ENCODE peak calls at places on chromosomes 4 and X, in four cellular contexts. One of them, this sample, is unnamed.
A peak's percentile ranks its signal among the peaks of the same experiment; 100 is the strongest.

GRCh38 chrX:41352329-41352801 is 18.4 kb downstream of the DDX3X start:
- DNase-seq in GM23248: no peak
- DNase-seq in endothelial cell of umbilical vein: peak; percentile 4
- DNase-seq in fibroblast of lung: no peak
- DNase-seq in this sample: no peak

GRCh38 chr4:10200869-10201268 is 84.3 kb upstream of the WDR1 start:
- DNase-seq in GM23248: no peak
- DNase-seq in endothelial cell of umbilical vein: no peak
- DNase-seq in fibroblast of lung: no peak
- DNase-seq in this sample: no peak

GRCh38 chrX:120560405-120560841 is 339 bp downstream of the CUL4B start:
- DNase-seq in GM23248: peak; percentile 67
- DNase-seq in endothelial cell of umbilical vein: peak; percentile 64
- DNase-seq in fibroblast of lung: peak; percentile 47
- DNase-seq in this sample: peak; percentile 44

GRCh38 chrX:148043456-148043855 is 62.3 kb downstream of the FMR1NB start:
- DNase-seq in GM23248: peak; percentile 79
- DNase-seq in endothelial cell of umbilical vein: no peak
- DNase-seq in fibroblast of lung: peak; percentile 13
- DNase-seq in this sample: no peak

GRCh38 chr4:94676910-94677309 is 80.8 kb upstream of the BMPR1B start:
- DNase-seq in GM23248: peak; percentile 50
- DNase-seq in endothelial cell of umbilical vein: no peak
- DNase-seq in fibroblast of lung: no peak
- DNase-seq in this sample: peak; percentile 10

GRCh38 chrX:35251229-35251628 is 308.6 kb downstream of the FAM47B start:
- DNase-seq in GM23248: no peak
- DNase-seq in endothelial cell of umbilical vein: no peak
- DNase-seq in fibroblast of lung: no peak
- DNase-seq in this sample: no peak

GRCh38 chr4:82718067-82718935 is 80.3 kb downstream of the SCD5 start:
- DNase-seq in GM23248: peak; percentile 68
- DNase-seq in endothelial cell of umbilical vein: no peak
- DNase-seq in fibroblast of lung: no peak
- DNase-seq in this sample: no peak

GRCh38 chr4:6042293-6043063 is 24.2 kb upstream of the C4orf50 start:
- DNase-seq in GM23248: no peak
- DNase-seq in endothelial cell of umbilical vein: no peak
- DNase-seq in fibroblast of lung: no peak
- DNase-seq in this sample: no peak

GRCh38 chr4:5881340-5881739 is 11.5 kb downstream of the CRMP1 start:
- DNase-seq in GM23248: no peak
- DNase-seq in endothelial cell of umbilical vein: no peak
- DNase-seq in fibroblast of lung: no peak
- DNase-seq in this sample: no peak

GRCh38 chr4:121697626-121698025 is 846 bp upstream of the ANXA5 start:
- DNase-seq in GM23248: no peak
- DNase-seq in endothelial cell of umbilical vein: no peak
- DNase-seq in fibroblast of lung: no peak
- DNase-seq in this sample: no peak

GRCh38 chr4:23455482-23455881 is 434.4 kb downstream of the PPARGC1A start:
- DNase-seq in GM23248: no peak
- DNase-seq in endothelial cell of umbilical vein: no peak
- DNase-seq in fibroblast of lung: peak; percentile 40
- DNase-seq in this sample: peak; percentile 38

GRCh38 chr4:66927937-66928336 is 617.4 kb downstream of the CENPC start:
- DNase-seq in GM23248: no peak
- DNase-seq in endothelial cell of umbilical vein: no peak
- DNase-seq in fibroblast of lung: no peak
- DNase-seq in this sample: no peak

GRCh38 chr4:152165146-152165545 is 370.7 kb downstream of the FBXW7 start:
- DNase-seq in GM23248: peak; percentile 30
- DNase-seq in endothelial cell of umbilical vein: no peak
- DNase-seq in fibroblast of lung: no peak
- DNase-seq in this sample: no peak

GRCh38 chr4:82372502-82372873 is 1.3 kb downstream of the HNRNPD start:
- DNase-seq in GM23248: peak; percentile 58
- DNase-seq in endothelial cell of umbilical vein: peak; percentile 35
- DNase-seq in fibroblast of lung: peak; percentile 28
- DNase-seq in this sample: peak; percentile 63

GRCh38 chr4:31918891-31919290 is 1198.7 kb downstream of the PCDH7 start:
- DNase-seq in GM23248: no peak
- DNase-seq in endothelial cell of umbilical vein: no peak
- DNase-seq in fibroblast of lung: peak; percentile 56
- DNase-seq in this sample: no peak

GRCh38 chr4:113761682-113762060 is at the start of gene CAMK2D:
- DNase-seq in GM23248: peak; percentile 82
- DNase-seq in endothelial cell of umbilical vein: peak; percentile 91
- DNase-seq in fibroblast of lung: peak; percentile 92
- DNase-seq in this sample: peak; percentile 95

GRCh38 chr4:113760852-113761681 is 471 bp downstream of the CAMK2D start:
- DNase-seq in GM23248: peak; percentile 89
- DNase-seq in endothelial cell of umbilical vein: peak; percentile 71
- DNase-seq in fibroblast of lung: peak; percentile 86
- DNase-seq in this sample: peak; percentile 89

GRCh38 chr4:113759696-113760093 is 1.8 kb downstream of the CAMK2D start:
- DNase-seq in GM23248: peak; percentile 45
- DNase-seq in endothelial cell of umbilical vein: no peak
- DNase-seq in fibroblast of lung: peak; percentile 33
- DNase-seq in this sample: no peak

GRCh38 chr4:113758361-113758760 is 3.2 kb downstream of the CAMK2D start:
- DNase-seq in GM23248: peak; percentile 77
- DNase-seq in endothelial cell of umbilical vein: peak; percentile 10
- DNase-seq in fibroblast of lung: no peak
- DNase-seq in this sample: no peak

DNA sequence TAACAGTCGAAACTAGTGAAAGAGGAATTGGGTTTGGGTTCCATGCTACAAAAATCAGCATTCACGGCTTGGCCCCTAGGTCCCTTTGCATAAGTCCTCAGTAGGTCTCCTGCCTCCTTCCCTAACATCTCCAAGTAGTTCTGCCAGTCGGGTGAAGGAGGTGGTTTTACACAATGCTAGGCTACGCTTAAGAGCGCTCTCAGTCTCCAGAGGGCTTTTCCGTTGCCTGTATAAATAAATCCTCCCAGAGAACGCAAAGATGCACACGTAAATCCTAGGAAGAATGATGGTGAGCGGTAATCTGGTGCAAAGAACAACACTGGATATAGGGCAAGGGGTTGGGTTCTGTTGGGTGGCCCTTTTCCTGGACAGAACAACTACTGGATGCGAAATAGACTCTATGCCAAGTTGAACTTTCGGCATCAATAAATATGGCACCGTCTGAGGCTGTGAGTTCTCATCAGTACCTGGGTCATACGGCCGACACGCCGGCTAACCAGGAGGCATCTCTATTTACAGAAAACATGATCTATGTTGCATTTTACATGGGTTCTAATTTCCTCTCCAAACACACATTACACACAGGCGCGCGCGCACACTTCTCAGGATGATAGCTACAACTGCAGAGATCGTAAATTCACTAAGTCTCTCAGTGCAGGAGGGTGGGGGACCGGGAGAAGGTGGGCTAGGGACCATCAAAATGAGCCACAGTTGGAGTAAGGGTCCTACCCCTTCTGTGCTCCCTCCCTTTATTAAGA is 1.3 kb downstream of the CAMK2D start:
- DNase-seq in GM23248: peak; percentile 65
- DNase-seq in endothelial cell of umbilical vein: peak; percentile 67
- DNase-seq in fibroblast of lung: peak; percentile 67
- DNase-seq in this sample: peak; percentile 62
- TF ChIP-seq EZH2 in GM23248: no peak
- TF ChIP-seq EZH2 in endothelial cell of umbilical vein: no peak
- TF ChIP-seq EZH2 in fibroblast of lung: no peak
- TF ChIP-seq EZH2 in this sample: no peak

GRCh38 chr4:187302456-187302855 is 578.8 kb upstream of the FAT1 start:
- DNase-seq in GM23248: peak; percentile 39
- DNase-seq in endothelial cell of umbilical vein: no peak
- DNase-seq in fibroblast of lung: peak; percentile 54
- DNase-seq in this sample: no peak
- H3K4me2 ChIP-seq in GM23248: peak overlapping the region; percentile 29
- H3K4me2 ChIP-seq in endothelial cell of umbilical vein: no peak overlapping the region
- H3K4me2 ChIP-seq in fibroblast of lung: no peak overlapping the region
- H3K4me2 ChIP-seq in this sample: no peak overlapping the region

GRCh38 chrX:13357925-13358324 is 38.1 kb upstream of the ATXN3L start:
- DNase-seq in GM23248: no peak
- DNase-seq in endothelial cell of umbilical vein: peak; percentile 46
- DNase-seq in fibroblast of lung: no peak
- DNase-seq in this sample: peak; percentile 32
- H3K79me2 ChIP-seq in GM23248: no peaks in the 10 kb centered on the region
- H3K79me2 ChIP-seq in endothelial cell of umbilical vein: no peaks in the 10 kb centered on the region
- H3K79me2 ChIP-seq in fibroblast of lung: no peaks in the 10 kb centered on the region
- H3K79me2 ChIP-seq in this sample: no peaks in the 10 kb centered on the region

DNA sequence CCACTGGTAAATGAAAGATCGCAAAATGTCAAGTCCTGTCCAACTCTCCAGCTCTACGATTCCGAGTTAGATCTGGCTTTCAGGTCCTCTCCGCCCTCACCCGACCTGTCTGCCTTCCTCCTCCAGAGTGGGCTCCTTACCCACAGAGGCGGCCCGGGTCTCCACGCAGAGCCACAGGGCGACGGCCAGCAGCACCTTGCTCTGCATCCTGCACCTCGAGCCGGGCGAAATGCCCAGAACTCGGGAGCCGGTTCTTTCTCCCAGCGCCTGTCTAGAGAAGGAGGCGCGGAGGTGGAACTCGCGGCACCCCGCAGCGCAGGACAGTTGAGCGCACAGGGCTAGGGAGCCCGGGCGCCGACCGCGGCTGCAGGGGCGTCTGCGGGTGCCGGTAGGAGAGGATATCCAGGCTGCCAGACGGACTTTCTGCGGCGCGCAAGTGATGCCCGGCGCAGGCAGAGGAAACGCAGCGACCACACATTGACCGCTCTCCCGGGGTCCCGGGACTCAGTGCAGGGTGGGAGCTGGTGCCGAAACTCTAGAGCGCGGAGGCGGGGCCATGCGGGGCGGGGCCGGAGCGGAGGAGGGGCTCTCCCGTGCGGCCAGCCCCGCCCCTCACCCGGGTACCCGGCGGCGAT is at the start of gene KDR:
- DNase-seq in GM23248: peak; percentile 51
- DNase-seq in endothelial cell of umbilical vein: peak; percentile 68
- DNase-seq in fibroblast of lung: peak; percentile 14
- DNase-seq in this sample: peak; percentile 45
- TF ChIP-seq EZH2 in GM23248: no peak
- TF ChIP-seq EZH2 in endothelial cell of umbilical vein: no peak
- TF ChIP-seq EZH2 in fibroblast of lung: no peak
- TF ChIP-seq EZH2 in this sample: peak; percentile 85

DNA sequence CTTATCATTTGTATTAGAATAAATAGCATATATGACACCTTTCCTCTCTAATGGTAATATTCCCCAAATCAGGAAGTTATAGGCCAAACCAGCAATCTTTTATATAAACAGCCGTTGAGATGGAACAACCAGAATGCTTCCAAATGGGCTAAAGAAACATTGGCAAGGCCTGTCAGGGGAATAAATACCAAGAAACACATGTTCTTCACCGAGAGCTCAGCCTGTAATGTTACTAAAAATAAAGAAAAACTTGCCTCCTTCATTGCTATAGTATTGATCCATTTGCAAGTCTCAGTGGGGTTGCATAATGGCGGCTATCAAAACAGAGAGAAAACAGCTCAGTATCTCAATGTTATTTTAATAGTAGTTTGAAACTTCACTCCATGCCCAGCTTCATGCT is 104.9 kb downstream of the FAM13A start:
- DNase-seq in GM23248: no peak
- DNase-seq in endothelial cell of umbilical vein: peak; percentile 24
- DNase-seq in fibroblast of lung: peak; percentile 53
- DNase-seq in this sample: no peak
- H3K4me2 ChIP-seq in GM23248: no peak overlapping the region
- H3K4me2 ChIP-seq in endothelial cell of umbilical vein: no peak overlapping the region
- H3K4me2 ChIP-seq in fibroblast of lung: no peak overlapping the region
- H3K4me2 ChIP-seq in this sample: no peak overlapping the region

GRCh38 chr4:2574863-2575262 is 38.4 kb downstream of the FAM193A start:
- DNase-seq in GM23248: no peak
- DNase-seq in endothelial cell of umbilical vein: no peak
- DNase-seq in fibroblast of lung: no peak
- DNase-seq in this sample: no peak

GRCh38 chr4:2570036-2570435 is 33.6 kb downstream of the FAM193A start:
- DNase-seq in GM23248: no peak
- DNase-seq in endothelial cell of umbilical vein: no peak
- DNase-seq in fibroblast of lung: no peak
- DNase-seq in this sample: no peak

GRCh38 chr4:2572076-2572475 is 35.6 kb downstream of the FAM193A start:
- DNase-seq in GM23248: no peak
- DNase-seq in endothelial cell of umbilical vein: no peak
- DNase-seq in fibroblast of lung: no peak
- DNase-seq in this sample: no peak

GRCh38 chr4:2574058-2574457 is 37.6 kb downstream of the FAM193A start:
- DNase-seq in GM23248: no peak
- DNase-seq in endothelial cell of umbilical vein: no peak
- DNase-seq in fibroblast of lung: no peak
- DNase-seq in this sample: no peak

GRCh38 chr4:2570551-2571222 is 34.2 kb downstream of the FAM193A start:
- DNase-seq in GM23248: no peak
- DNase-seq in endothelial cell of umbilical vein: peak; percentile 17
- DNase-seq in fibroblast of lung: no peak
- DNase-seq in this sample: no peak
- H3K79me2 ChIP-seq in GM23248: peaks cover 100% of the 10 kb centered on the region
- H3K79me2 ChIP-seq in endothelial cell of umbilical vein: peaks cover 86% of the 10 kb centered on the region
- H3K79me2 ChIP-seq in fibroblast of lung: peaks cover 73% of the 10 kb centered on the region
- H3K79me2 ChIP-seq in this sample: peaks cover 100% of the 10 kb centered on the region

GRCh38 chr4:8073206-8073863 is 85.3 kb downstream of the ABLIM2 start:
- DNase-seq in GM23248: no peak
- DNase-seq in endothelial cell of umbilical vein: no peak
- DNase-seq in fibroblast of lung: no peak
- DNase-seq in this sample: no peak

GRCh38 chr4:8071741-8072140 is 86.9 kb downstream of the ABLIM2 start:
- DNase-seq in GM23248: no peak
- DNase-seq in endothelial cell of umbilical vein: no peak
- DNase-seq in fibroblast of lung: no peak
- DNase-seq in this sample: no peak

GRCh38 chr4:8069102-8069752 is 89.4 kb downstream of the ABLIM2 start:
- DNase-seq in GM23248: no peak
- DNase-seq in endothelial cell of umbilical vein: no peak
- DNase-seq in fibroblast of lung: no peak
- DNase-seq in this sample: no peak

GRCh38 chr4:8070751-8071718 is 87.6 kb downstream of the ABLIM2 start:
- DNase-seq in GM23248: no peak
- DNase-seq in endothelial cell of umbilical vein: no peak
- DNase-seq in fibroblast of lung: no peak
- DNase-seq in this sample: no peak

DNA sequence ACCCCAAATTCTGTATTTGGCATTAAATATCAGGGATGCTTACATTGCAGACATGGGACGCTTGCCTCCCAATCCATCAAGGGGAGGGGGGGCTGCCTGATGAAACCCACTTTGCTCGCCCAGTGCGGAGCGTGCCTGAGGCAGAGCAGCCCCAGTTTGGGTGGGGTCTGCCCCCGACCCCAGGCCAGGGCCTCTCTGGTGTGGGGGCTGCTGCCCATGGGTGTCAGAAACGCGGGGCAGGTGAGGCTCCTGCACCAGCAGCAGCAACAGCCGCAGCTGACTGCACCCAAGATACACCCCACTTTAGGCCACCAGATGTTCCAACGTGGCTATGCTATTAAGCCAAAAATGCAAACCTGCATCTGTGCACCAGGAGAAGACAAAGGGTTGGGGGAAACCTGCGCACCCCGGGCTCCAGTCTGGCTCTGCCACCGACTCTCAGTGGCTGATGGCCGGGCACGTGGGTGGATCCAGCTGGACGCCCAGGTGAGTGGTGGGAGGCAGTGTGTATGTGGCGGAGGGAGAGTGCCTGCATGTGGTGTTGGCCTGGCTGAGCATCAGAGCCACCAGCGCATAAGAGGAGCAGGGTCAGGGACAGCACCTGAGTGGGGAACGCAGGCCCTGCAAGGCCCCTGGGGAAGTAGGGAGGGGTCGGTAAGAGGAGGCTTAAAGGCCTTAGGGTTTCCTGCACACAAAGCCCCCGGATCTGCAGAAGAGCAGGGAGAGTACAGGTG is 86.2 kb downstream of the ABLIM2 start:
- DNase-seq in GM23248: no peak
- DNase-seq in endothelial cell of umbilical vein: no peak
- DNase-seq in fibroblast of lung: no peak
- DNase-seq in this sample: no peak
- TF ChIP-seq EZH2 in GM23248: no peak
- TF ChIP-seq EZH2 in endothelial cell of umbilical vein: no peak
- TF ChIP-seq EZH2 in fibroblast of lung: no peak
- TF ChIP-seq EZH2 in this sample: no peak